ENCODE peak calls at places on chromosomes 2 and 18, in seven cellular contexts. P is stomach, M is GM12878, S is transverse colon, Q is tibial nerve, A is ovary, U is H54. N is an unnamed sample.

GRCh38 chr18:57267368-57267767 is 85.0 kb upstream of the ST8SIA3 start:
- DNase-seq in A (no peak), Q (no peak), P (no peak), U (no peak), S (no peak), M (no peak), N (no peak)

GRCh38 chr2:158637357-158637756 is 157.8 kb upstream of the DAPL1 start:
- DNase-seq in U (no peak), S (no peak), M (no peak), Q (no peak), P (no peak), A (no peak), N (no peak)

GRCh38 chr2:46471-47345 is at the start of gene FAM110C:
- DNase-seq in S (peak; percentile 93), Q (no peak), P (peak; percentile 88), U (no peak), A (peak; percentile 85), M (no peak), N (peak; percentile 83)

GRCh38 chr2:191566347-191566746 is 111.6 kb upstream of the NABP1 start:
- DNase-seq in M (no peak), P (peak; percentile 77), Q (peak; percentile 37), U (peak; percentile 26), S (peak; percentile 73), A (no peak), N (peak; percentile 27)

GRCh38 chr2:179682756-179683155 is 178.7 kb downstream of the ZNF385B start:
- DNase-seq in M (no peak), S (no peak), P (no peak), U (no peak), Q (no peak), A (no peak), N (no peak)

GRCh38 chr2:191202881-191203397 is 42.3 kb upstream of the MYO1B start:
- DNase-seq in Q (no peak), P (no peak), S (peak; percentile 19), A (no peak), U (no peak), M (no peak), N (no peak)

GRCh38 chr18:7608174-7608550 is 41.0 kb downstream of the PTPRM start:
- DNase-seq in S (no peak), A (no peak), Q (no peak), M (no peak), U (no peak), P (no peak), N (no peak)

GRCh38 chr2:190533175-190533967 is 1.2 kb downstream of the NEMP2 start:
- DNase-seq in P (no peak), S (peak; percentile 35), M (no peak), A (no peak), Q (no peak), U (no peak), N (no peak)

GRCh38 chr2:188478724-188479123 is 187.1 kb downstream of the GULP1 start:
- DNase-seq in U (no peak), P (no peak), M (peak; percentile 16), Q (no peak), S (no peak), A (no peak), N (no peak)

GRCh38 chr2:27085670-27086089 is 892 bp upstream of the KHK start:
- DNase-seq in Q (peak; percentile 63), S (peak; percentile 84), U (peak; percentile 57), P (peak; percentile 73), M (no peak), A (peak; percentile 84), N (peak; percentile 63)

GRCh38 chr2:227804970-227805369 is 8.7 kb upstream of the CCL20 start:
- DNase-seq in M (no peak), Q (no peak), P (no peak), U (no peak), S (no peak), A (no peak), N (no peak)

GRCh38 chr18:10515456-10515855 is 10.4 kb upstream of the NAPG start:
- DNase-seq in P (no peak), Q (no peak), A (no peak), M (no peak), U (no peak), S (no peak), N (peak; percentile 81)

GRCh38 chr2:70385966-70386595 is 84.2 kb upstream of the FAM136A start:
- DNase-seq in P (no peak), S (no peak), M (no peak), A (no peak), Q (no peak), U (no peak), N (no peak)

GRCh38 chr2:10352361-10352760 is 49.7 kb downstream of the HPCAL1 start:
- DNase-seq in M (no peak), P (no peak), Q (no peak), A (no peak), U (no peak), S (no peak), N (no peak)

DNA sequence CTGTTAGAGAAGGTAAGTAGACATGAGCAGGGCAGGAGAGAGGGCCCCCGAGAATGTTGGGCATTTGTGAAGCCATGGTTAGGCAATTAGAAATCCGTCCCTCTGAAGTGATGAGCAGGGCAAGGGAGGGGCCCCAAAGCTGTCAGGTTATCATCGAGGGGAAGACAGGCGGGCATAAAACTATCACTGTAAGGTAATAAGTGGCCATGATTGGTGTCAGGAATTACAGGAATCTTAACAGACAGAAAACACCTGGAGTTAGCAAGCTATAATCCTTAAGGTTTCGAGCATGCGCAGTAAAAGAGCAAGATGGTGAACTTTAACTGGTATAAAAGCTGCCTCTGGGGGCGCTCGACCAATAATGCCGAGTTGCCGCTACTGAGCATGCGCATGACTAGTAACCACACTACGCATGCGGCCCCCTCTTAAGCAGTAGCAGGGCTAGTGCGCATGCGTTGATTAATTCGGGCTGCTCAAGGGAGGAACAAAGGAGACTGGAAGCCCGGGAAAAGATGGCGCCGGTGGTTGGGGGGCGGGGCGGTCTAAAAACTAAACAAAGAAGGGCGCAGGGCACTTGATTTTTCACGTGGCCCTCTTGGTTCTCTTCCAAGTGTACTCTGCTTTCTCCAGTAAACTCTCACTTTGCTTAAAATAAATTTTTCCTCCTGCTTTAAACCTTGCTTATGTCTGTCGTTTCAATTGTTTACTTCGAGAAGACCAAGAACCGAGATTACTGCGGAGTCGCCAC is 5.5 kb downstream of the XRCC5 start:
- DNase-seq in Q (peak; percentile 96), A (peak; percentile 98), U (peak; percentile 81), M (peak; percentile 94), S (peak; percentile 99), P (peak; percentile 99), N (peak; percentile 99)
- TF ChIP-seq POLR2A in Q (peak; percentile 68), A (no peak), U (no peak), M (peak; percentile 67), S (no peak), P (no peak), N (no peak)

GRCh38 chr2:174486614-174487535 is at the start of gene GPR155:
- DNase-seq in M (peak; percentile 85), U (peak; percentile 96), P (peak; percentile 100), Q (peak; percentile 99), S (peak; percentile 100), A (peak; percentile 100), N (peak; percentile 99)
- TF ChIP-seq POLR2A in M (peak; percentile 75), U (peak; percentile 63), P (no peak), Q (peak; percentile 65), S (peak; percentile 42), A (peak; percentile 39), N (no peak)

GRCh38 chr18:54766631-54767030 is 61.6 kb upstream of the RAB27B start:
- DNase-seq in M (no peak), S (no peak), U (no peak), Q (no peak), A (no peak), P (no peak), N (no peak)
- TF ChIP-seq POLR2A in M (no peak), S (no peak), U (no peak), Q (no peak), A (no peak), P (no peak), N (no peak)

GRCh38 chr2:196610796-196611195 is 28.7 kb upstream of the CCDC150 start:
- DNase-seq in M (no peak), S (no peak), U (no peak), Q (no peak), A (no peak), P (no peak), N (no peak)
- TF ChIP-seq POLR2A in M (no peak), S (no peak), U (no peak), Q (no peak), A (no peak), P (no peak), N (no peak)

DNA sequence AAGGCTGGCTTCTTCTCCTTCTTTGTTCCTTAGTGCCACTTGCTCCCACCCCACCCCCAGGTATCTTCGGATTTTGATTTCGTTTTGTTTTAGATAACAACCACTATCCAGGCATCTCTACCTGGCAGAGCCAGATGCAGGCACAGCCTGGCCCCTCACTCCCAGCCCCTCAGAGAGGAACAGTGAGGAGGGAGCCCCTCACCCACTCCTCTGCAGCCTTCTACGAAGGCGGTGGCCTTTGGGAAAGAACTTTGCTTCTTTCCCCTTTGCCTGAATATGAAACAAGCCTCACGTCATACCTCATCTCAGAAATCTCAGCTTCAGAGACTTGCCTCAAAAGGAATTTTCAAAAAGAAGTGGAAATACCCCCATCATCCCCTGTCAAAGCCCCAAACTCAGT is 6.3 kb upstream of the CYP26B1 start:
- DNase-seq in P (no peak), M (no peak), S (no peak), U (no peak), A (no peak), Q (no peak), N (no peak)
- TF ChIP-seq POLR2A in P (no peak), M (no peak), S (no peak), U (no peak), A (no peak), Q (no peak), N (no peak)

DNA sequence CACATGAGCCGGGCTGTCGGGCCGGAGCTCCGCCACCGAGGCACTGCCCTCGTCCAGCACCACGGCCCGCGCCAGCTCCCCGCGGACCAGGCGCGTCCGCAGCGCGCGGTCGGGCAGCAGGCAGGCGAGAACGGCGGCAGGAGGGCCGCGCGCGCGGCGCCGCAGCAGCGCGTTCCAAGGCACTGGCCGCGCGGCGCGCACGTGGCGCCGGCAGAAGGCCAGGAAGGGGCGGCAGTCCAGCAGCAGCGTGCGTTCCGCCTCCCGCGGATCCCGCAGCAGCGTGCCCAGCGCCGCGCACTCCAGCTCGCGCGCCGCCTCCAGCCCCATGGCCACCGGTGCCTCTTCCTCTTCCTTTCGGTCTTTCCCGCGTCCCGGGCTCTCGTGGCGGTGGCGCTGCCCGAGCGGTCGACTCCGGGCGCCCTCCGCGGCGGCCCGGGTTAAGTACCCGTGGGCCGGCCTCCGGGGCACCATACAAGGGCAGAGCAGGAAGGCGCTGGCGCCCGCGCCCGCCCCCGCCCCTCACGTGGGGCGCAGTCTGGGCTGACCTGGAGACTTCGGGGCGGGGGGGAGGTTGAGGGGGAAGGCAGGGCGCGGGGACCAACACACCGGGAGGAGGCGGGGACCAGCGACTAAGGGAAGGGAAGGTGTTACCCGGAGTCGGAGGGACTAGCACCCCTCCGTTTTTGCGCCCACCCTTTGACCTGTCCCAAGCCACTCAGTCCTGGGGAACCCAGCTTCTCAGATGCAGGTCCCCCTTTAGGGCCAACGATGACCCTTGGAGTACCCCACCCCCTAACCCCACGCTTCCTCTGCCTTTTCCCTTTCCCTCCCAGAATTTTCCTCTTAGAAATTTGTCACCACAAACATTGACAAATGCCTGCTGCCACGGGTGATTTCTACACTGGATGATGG is at the start of gene DUSP2:
- DNase-seq in S (peak; percentile 87), U (no peak), Q (peak; percentile 27), P (peak; percentile 82), M (peak; percentile 85), A (peak; percentile 82), N (peak; percentile 63)
- TF ChIP-seq POLR2A in S (peak; percentile 74), U (no peak), Q (peak; percentile 51), P (no peak), M (no peak), A (no peak), N (no peak)

GRCh38 chr18:79950440-79951341 is 762 bp downstream of the SLC66A2 start:
- DNase-seq in Q (no peak), P (peak; percentile 50), S (peak; percentile 59), U (no peak), A (peak; percentile 56), M (no peak), N (peak; percentile 51)
- TF ChIP-seq POLR2A in Q (no peak), P (no peak), S (peak; percentile 55), U (no peak), A (no peak), M (peak; percentile 32), N (no peak)

N was measured in breast epithelium.